ENCODE peak calls at places on chromosomes 12 and 14, in six cellular contexts. K, H, E, F, N and M are unnamed samples. For H3K36me3, the result is how much of the 10 kb centered on the place peaks cover.

GRCh38 chr12:101097829-101098580 is 112.0 kb downstream of the SLC5A8 start:
- DNase-seq in N (no peak), K (no peak), H (no peak), E (no peak), F (no peak), M (no peak)

GRCh38 chr12:99810718-99811593 is 163.4 kb downstream of the GARIN6 start:
- DNase-seq in E (peak), K (no peak), H (no peak), F (no peak), N (peak), M (peak)

GRCh38 chr12:87953257-87953860 is 75.8 kb downstream of the C12orf50 start:
- DNase-seq in E (peak), F (no peak), H (no peak), K (no peak), N (peak), M (peak)

GRCh38 chr12:12736759-12737676 is 19.9 kb downstream of the CDKN1B start:
- DNase-seq in K (no peak), N (no peak), E (peak), F (no peak), H (peak), M (peak)

GRCh38 chr14:32826404-32827082 is 112.1 kb upstream of the NPAS3 start:
- DNase-seq in N (peak), K (no peak), H (no peak), F (no peak), E (peak), M (peak)

GRCh38 chr12:103556890-103557667 is 30.0 kb upstream of the STAB2 start:
- DNase-seq in K (no peak), F (no peak), N (peak), H (no peak), E (no peak), M (no peak)

GRCh38 chr12:130438711-130439110 is 101.0 kb downstream of the PIWIL1 start:
- DNase-seq in E (no peak), F (no peak), H (no peak), K (peak), N (no peak), M (no peak)

GRCh38 chr12:40219760-40220159 is 5.0 kb upstream of the LRRK2 start:
- DNase-seq in N (no peak), K (no peak), E (no peak), H (no peak), F (no peak), M (no peak)

GRCh38 chr12:53098982-53099651 is 1.6 kb downstream of the IGFBP6 start:
- DNase-seq in N (peak), K (peak), F (peak), E (peak), H (peak), M (peak)

GRCh38 chr12:130158775-130159100 is 3.5 kb upstream of the FZD10 start:
- DNase-seq in K (no peak), E (no peak), N (no peak), H (no peak), F (no peak), M (no peak)

GRCh38 chr12:12333980-12334709 is 15.9 kb downstream of the MANSC1 start:
- DNase-seq in H (peak), K (peak), F (peak), N (peak), E (peak), M (peak)

GRCh38 chr14:65940056-65940735 is 527.7 kb downstream of the FUT8 start:
- DNase-seq in H (no peak), F (no peak), K (no peak), E (peak), N (no peak), M (peak)

GRCh38 chr12:93825926-93826599 is 148.9 kb downstream of the CRADD start:
- DNase-seq in E (no peak), N (no peak), K (no peak), F (no peak), H (no peak), M (no peak)

GRCh38 chr12:69648476-69648875 is 37.8 kb upstream of the LRRC10 start:
- DNase-seq in F (no peak), N (no peak), H (no peak), K (no peak), E (no peak), M (no peak)

GRCh38 chr12:9039397-9039977 is 50.1 kb downstream of the KLRG1 start:
- DNase-seq in H (peak), F (peak), K (no peak), E (peak), N (peak), M (peak)

GRCh38 chr12:111673503-111673902 is 12.3 kb downstream of the BRAP start:
- DNase-seq in E (peak), H (no peak), N (no peak), K (no peak), F (no peak), M (peak)

GRCh38 chr14:37172024-37172869 is at the start of gene SLC25A21:
- DNase-seq in F (no peak), H (no peak), K (peak), N (peak), E (no peak), M (no peak)

GRCh38 chr12:102955926-102956737 is 1.3 kb upstream of the ASCL1 start:
- DNase-seq in N (peak), K (no peak), E (peak), F (no peak), H (no peak), M (no peak)

GRCh38 chr12:127773520-127773919 is 493.4 kb upstream of the TMEM132C start:
- DNase-seq in F (no peak), N (no peak), K (no peak), H (no peak), E (no peak), M (peak)

GRCh38 chr14:85596562-85596961 is 66.6 kb downstream of the FLRT2 start:
- DNase-seq in N (no peak), E (no peak), K (no peak), F (no peak), H (no peak), M (no peak)

GRCh38 chr14:34355584-34356266 is 106.3 kb downstream of the SPTSSA start:
- DNase-seq in N (no peak), H (no peak), K (no peak), F (no peak), E (peak), M (no peak)

GRCh38 chr14:25120261-25120660 is 70.3 kb upstream of the STXBP6 start:
- DNase-seq in E (no peak), H (no peak), F (no peak), N (no peak), K (no peak), M (no peak)

GRCh38 chr12:22525426-22525825 is 18.9 kb downstream of the C2CD5 start:
- DNase-seq in H (no peak), F (no peak), E (no peak), K (no peak), N (no peak), M (no peak)

GRCh38 chr14:66249544-66249943 is 236.6 kb upstream of the CCDC196 start:
- DNase-seq in F (no peak), N (no peak), E (no peak), H (no peak), K (no peak), M (no peak)

GRCh38 chr12:48454675-48455074 is 17.7 kb upstream of the ANP32D start:
- DNase-seq in H (peak), F (peak), K (no peak), E (no peak), N (no peak), M (peak)

GRCh38 chr12:6335451-6336078 is 6.3 kb downstream of the TNFRSF1A start:
- DNase-seq in F (peak), H (peak), K (peak), N (peak), E (peak), M (peak)

GRCh38 chr12:42641231-42641630 is 51.7 kb upstream of the PRICKLE1 start:
- DNase-seq in F (no peak), E (no peak), N (no peak), K (no peak), H (no peak), M (peak)

GRCh38 chr14:50232276-50232642 is 881 bp upstream of the SOS2 start:
- DNase-seq in F (no peak), E (no peak), N (peak), H (no peak), K (no peak), M (no peak)

GRCh38 chr12:112148031-112148513 is 22.7 kb downstream of the TRAFD1 start:
- DNase-seq in H (no peak), E (no peak), F (no peak), K (no peak), N (no peak), M (no peak)

GRCh38 chr12:125142601-125143000 is 77.4 kb downstream of the AACS start:
- DNase-seq in H (no peak), N (no peak), K (no peak), F (no peak), E (no peak), M (no peak)

GRCh38 chr14:65332141-65332871 is 80.2 kb upstream of the FUT8 start:
- DNase-seq in E (no peak), K (no peak), N (no peak), H (no peak), F (no peak), M (peak)

GRCh38 chr12:113470871-113471618 is 626 bp downstream of the LHX5 start:
- DNase-seq in F (no peak), N (no peak), K (no peak), H (no peak), E (no peak), M (no peak)

GRCh38 chr14:32565256-32565655 is 236.2 kb downstream of the AKAP6 start:
- DNase-seq in F (no peak), H (no peak), N (no peak), K (no peak), E (no peak), M (no peak)

GRCh38 chr14:103317976-103318580 is 16.0 kb upstream of the EIF5 start:
- DNase-seq in K (no peak), F (no peak), N (no peak), E (no peak), H (no peak), M (no peak)

DNA sequence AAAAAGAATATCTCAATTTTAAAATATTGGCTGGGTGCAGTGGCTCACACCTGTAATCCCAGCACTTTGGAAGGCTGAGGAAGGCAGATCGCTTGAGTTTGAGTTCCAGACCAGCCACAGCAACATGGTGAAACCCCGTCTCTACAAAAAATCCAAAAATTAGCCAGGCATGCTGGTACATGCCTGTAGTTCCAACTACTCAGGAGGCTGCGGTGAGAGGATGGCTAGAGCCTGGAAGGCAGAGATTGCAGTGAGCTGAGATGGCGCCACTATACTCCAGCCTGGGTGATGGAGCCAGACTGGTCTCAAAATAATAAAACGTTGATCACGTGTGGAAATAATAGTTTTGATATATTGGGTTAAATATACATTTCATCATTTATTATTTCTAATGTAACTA is 5.7 kb downstream of the MTRFR start:
- DNase-seq in K (no peak), H (no peak), E (no peak), F (no peak), N (no peak), M (no peak)
- H3K36me3 ChIP-seq in K (under half), H (under half), E (under half), F (under half), N (under half), M (under half)

GRCh38 chr14:105490572-105491365 is at the start of gene TEDC1:
- DNase-seq in F (peak), H (peak), K (peak), E (peak), N (peak), M (peak)

GRCh38 chr14:105493921-105494605 is 3.0 kb downstream of the TEDC1 start:
- DNase-seq in H (no peak), F (no peak), K (peak), E (peak), N (no peak), M (no peak)

GRCh38 chr14:105491366-105492006 is 440 bp downstream of the TEDC1 start:
- DNase-seq in E (peak), H (peak), F (peak), K (peak), N (peak), M (peak)

GRCh38 chr14:105492966-105493871 is 2.2 kb downstream of the TEDC1 start:
- DNase-seq in E (peak), K (peak), F (no peak), N (no peak), H (no peak), M (no peak)

GRCh38 chr14:105492051-105492965 is 1.3 kb downstream of the TEDC1 start:
- DNase-seq in K (peak), H (no peak), F (no peak), E (peak), N (no peak), M (no peak)
- H3K4me3 ChIP-seq in K (no peak), H (no peak), F (peak), E (no peak), N (no peak), M (peak)

DNA sequence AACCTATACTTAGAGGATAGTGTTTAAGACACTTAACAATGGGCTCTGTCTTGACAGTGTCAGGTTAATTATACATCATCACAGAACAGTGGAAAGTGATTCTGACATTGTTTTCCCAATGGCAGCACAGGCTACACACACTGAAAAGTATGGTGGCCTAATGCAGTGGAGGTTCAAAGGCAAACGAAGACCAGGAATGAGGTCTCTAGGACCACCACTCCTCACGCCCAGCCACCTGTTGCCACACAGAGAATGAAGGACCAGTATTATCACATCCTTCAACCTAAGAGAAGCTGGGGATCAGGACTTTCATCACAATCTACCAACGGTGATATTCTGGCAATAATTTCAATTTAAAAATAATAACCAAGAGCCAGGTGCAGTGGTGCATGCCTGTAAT is 34.5 kb upstream of the CDK2AP1 start:
- DNase-seq in E (no peak), K (no peak), N (no peak), F (no peak), H (no peak), M (no peak)
- H3K36me3 ChIP-seq in E (half or more), K (half or more), N (under half), F (half or more), H (under half), M (under half)

GRCh38 chr12:75207338-75208083 is 2.1 kb downstream of the KCNC2 start:
- DNase-seq in K (peak), N (no peak), F (no peak), E (no peak), H (no peak), M (no peak)
- H3K4me3 ChIP-seq in K (no peak), N (peak), F (no peak), E (no peak), H (no peak), M (no peak)

DNA sequence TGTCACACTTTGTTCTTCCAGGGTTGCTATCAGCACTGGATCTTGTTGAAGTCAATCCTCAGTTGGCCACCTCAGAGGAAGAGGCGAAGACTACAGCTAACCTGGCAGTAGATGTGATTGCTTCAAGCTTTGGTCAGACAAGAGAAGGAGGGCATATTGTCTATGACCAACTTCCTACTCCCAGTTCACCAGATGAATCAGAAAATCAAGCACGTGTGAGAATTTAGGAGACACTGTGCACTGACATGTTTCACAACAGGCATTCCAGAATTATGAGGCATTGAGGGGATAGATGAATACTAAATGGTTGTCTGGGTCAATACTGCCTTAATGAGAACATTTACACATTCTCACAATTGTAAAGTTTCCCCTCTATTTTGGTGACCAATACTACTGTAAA is 23.7 kb downstream of the VTI1B start:
- DNase-seq in K (no peak), N (no peak), E (no peak), F (no peak), H (no peak), M (no peak)
- H3K36me3 ChIP-seq in K (half or more), N (under half), E (under half), F (half or more), H (half or more), M (half or more)